ENCODE peak calls at places on chromosomes 12 and 14, in seven cellular contexts. O is GM23338; H is CD8-positive, alpha-beta memory T cell; K is heart left ventricle; M is stomach; A is lung; N is ovary. C is an unnamed sample. For H3K4me1, the result is how much of the 10 kb centered on the place peaks cover.

GRCh38 chr14:80278293-80279037 is 67.2 kb upstream of the DIO2 start:
- DNase-seq in O (no peak), H (no peak), K (peak), M (peak), A (no peak), N (no peak), C (no peak)

GRCh38 chr12:65525501-65526141 is 247.1 kb downstream of the MSRB3 start:
- DNase-seq in O (no peak), H (no peak), K (no peak), M (no peak), A (no peak), N (no peak), C (no peak)

GRCh38 chr12:31204995-31205582 is 120.9 kb downstream of the SINHCAF start:
- DNase-seq in O (no peak), H (no peak), K (no peak), M (no peak), A (no peak), N (no peak), C (no peak)

GRCh38 chr14:73783107-73783727 is 68.4 kb upstream of the PTGR2 start:
- DNase-seq in O (peak), H (no peak), K (peak), M (no peak), A (no peak), N (no peak), C (no peak)

GRCh38 chr14:39266589-39266870 is 32.8 kb downstream of the MIA2 start:
- DNase-seq in O (no peak), H (no peak), K (peak), M (peak), A (peak), N (peak), C (peak)

GRCh38 chr12:95217377-95218163 is at the start of the genes FGD6 and VEZT:
- DNase-seq in O (peak), H (peak), K (peak), M (peak), A (peak), N (peak), C (peak)

GRCh38 chr14:104867371-104868059 is 2.4 kb downstream of the CEP170B start:
- DNase-seq in O (no peak), H (no peak), K (peak), M (no peak), A (no peak), N (no peak), C (no peak)

GRCh38 chr12:51788876-51789275 is 59.6 kb downstream of the FIGNL2 start:
- DNase-seq in O (no peak), H (no peak), K (no peak), M (no peak), A (no peak), N (no peak), C (no peak)

GRCh38 chr12:100942984-100943749 is 148.6 kb downstream of the ANO4 start:
- DNase-seq in O (no peak), H (no peak), K (no peak), M (no peak), A (no peak), N (no peak), C (no peak)

GRCh38 chr12:12902036-12902435 is 10.7 kb downstream of the GPRC5A start:
- DNase-seq in O (no peak), H (no peak), K (no peak), M (no peak), A (no peak), N (no peak), C (no peak)

GRCh38 chr14:22980672-22981089 is 1.7 kb downstream of the AJUBA start:
- DNase-seq in O (peak), H (no peak), K (no peak), M (peak), A (peak), N (peak), C (no peak)

GRCh38 chr12:54131641-54132280 is 57.0 kb downstream of the SMUG1 start:
- DNase-seq in O (no peak), H (no peak), K (no peak), M (peak), A (no peak), N (no peak), C (no peak)

GRCh38 chr14:69038449-69039286 is 59.6 kb upstream of the ACTN1 start:
- DNase-seq in O (no peak), H (no peak), K (no peak), M (no peak), A (no peak), N (no peak), C (no peak)
- H3K4me1 ChIP-seq in O (under half), H (under half), K (under half), M (under half), A (under half), N (under half), C (under half)

GRCh38 chr12:124674937-124675336 is 107.5 kb upstream of the NCOR2 start:
- DNase-seq in O (no peak), H (no peak), K (no peak), M (no peak), A (no peak), N (no peak), C (no peak)

GRCh38 chr12:124675881-124676688 is 108.7 kb upstream of the NCOR2 start:
- DNase-seq in O (no peak), H (no peak), K (no peak), M (no peak), A (no peak), N (no peak), C (no peak)

GRCh38 chr12:124677552-124678356 is 110.3 kb upstream of the NCOR2 start:
- DNase-seq in O (no peak), H (no peak), K (peak), M (no peak), A (no peak), N (no peak), C (no peak)

GRCh38 chr12:124678421-124678893 is 111.0 kb upstream of the NCOR2 start:
- DNase-seq in O (no peak), H (no peak), K (peak), M (no peak), A (no peak), N (no peak), C (peak)

DNA sequence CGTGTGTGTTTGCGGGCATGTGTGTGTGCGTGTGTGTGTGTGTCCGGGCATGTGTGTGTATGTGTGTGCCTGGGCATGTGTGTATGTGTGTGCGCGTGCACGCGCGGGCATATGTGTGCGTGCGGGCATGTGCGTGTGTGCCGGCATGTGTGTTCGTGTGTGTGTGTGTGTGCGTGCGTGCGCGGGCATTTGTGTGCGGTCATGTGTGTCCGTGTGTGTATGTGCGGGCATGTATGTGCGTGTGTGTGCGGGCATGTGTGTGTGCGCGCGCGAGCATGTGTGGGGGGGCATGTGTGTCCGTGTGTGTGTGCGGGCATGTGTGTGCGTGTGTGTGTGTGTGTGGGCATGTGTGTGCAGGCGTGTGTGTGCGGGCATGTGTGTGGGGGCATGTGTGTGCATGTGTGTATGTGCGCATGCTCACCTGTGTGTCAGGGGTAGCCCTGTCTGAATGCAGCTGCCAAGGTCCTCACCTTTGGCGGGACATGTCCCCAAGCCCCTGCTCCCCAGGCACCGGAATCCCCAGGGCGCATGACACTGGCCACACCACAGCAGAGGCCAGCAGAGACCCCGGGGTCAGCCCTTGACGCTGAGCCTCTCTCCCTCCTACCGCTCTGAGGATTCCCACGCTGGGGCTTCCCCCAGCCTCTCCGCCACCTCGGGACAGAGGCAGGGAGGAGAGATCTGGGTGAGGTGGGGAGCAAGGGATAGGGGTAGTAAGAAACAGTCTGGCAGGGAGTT is 109.5 kb upstream of the NCOR2 start:
- DNase-seq in O (no peak), H (no peak), K (no peak), M (no peak), A (no peak), N (no peak), C (no peak)
- H3K27ac ChIP-seq in O (no peak), H (no peak), K (no peak), M (peak), A (no peak), N (no peak), C (no peak)

GRCh38 chr12:29149691-29150382 is 759 bp downstream of the FAR2 start:
- DNase-seq in O (peak), H (no peak), K (peak), M (no peak), A (no peak), N (no peak), C (no peak)
- H3K4me1 ChIP-seq in O (under half), H (under half), K (under half), M (under half), A (under half), N (under half), C (under half)

DNA sequence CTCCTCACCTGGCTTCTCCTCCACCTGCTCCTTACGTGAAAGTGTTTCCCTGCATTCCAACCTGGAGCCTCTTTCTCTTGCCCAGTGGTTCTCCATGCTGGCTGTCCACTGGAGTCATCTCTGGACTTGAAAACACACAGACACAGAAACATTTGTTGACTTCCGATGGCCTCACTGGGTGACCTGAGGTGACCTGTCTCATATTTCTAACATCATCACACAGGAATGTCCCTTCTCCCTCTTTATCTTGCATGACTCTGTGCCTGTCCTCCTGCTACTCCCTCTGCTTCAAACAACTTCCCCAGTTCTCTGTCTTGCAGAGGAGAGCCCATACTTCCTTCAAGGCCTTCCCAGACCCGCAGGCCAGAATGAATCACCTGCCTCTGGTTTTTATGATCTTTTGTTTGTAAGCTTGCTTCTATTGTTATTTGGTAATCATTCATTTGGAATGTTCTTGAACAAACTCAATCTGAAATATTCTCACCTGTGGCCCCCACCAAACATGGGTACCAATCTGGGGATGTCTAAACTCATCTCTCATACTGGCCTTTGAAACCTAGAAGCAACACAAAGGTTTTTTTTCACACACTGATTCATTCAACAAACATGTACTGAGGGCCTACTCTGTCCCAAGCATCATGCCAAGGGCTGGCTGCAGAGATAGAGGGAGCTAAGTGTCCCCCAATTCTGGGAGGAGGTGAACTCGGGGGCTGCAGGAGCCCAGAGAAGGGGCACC is 9.7 kb upstream of the RIN3 start:
- DNase-seq in O (no peak), H (no peak), K (no peak), M (no peak), A (no peak), N (no peak), C (peak)
- H3K27ac ChIP-seq in O (no peak), H (no peak), K (peak), M (no peak), A (peak), N (no peak), C (peak)

GRCh38 chr12:131830335-131831020 is 2.3 kb downstream of the MMP17 start:
- DNase-seq in O (peak), H (no peak), K (peak), M (peak), A (peak), N (peak), C (peak)

GRCh38 chr12:131829795-131830334 is 1.7 kb downstream of the MMP17 start:
- DNase-seq in O (no peak), H (no peak), K (no peak), M (no peak), A (no peak), N (peak), C (no peak)

GRCh38 chr12:131828671-131829350 is 618 bp downstream of the MMP17 start:
- DNase-seq in O (peak), H (no peak), K (no peak), M (no peak), A (no peak), N (peak), C (no peak)

GRCh38 chr12:131827961-131828534 is at the start of gene MMP17:
- DNase-seq in O (peak), H (no peak), K (peak), M (no peak), A (no peak), N (peak), C (peak)

GRCh38 chr12:131829351-131829794 is 1.2 kb downstream of the MMP17 start:
- DNase-seq in O (no peak), H (no peak), K (no peak), M (no peak), A (no peak), N (no peak), C (peak)
- H3K4me1 ChIP-seq in O (under half), H (under half), K (under half), M (half or more), A (under half), N (under half), C (under half)